ENCODE peak calls at places on chromosomes 4 and X, in five cellular contexts. One of them, this sample, is unnamed.

GRCh38 chrX:107716816-107717700 is 58.5 kb downstream of the TSC22D3 start:
- DNase-seq in NCI-H748 treated with DMSO at 0.1 percent for 48 hours: no peak
- DNase-seq in activated CD8-positive, alpha-beta memory T cell treated with anti-CD3 and anti-CD28 coated beads for 24 hours: peak; percentile 88
- DNase-seq in lower leg skin: peak; percentile 98
- DNase-seq in head of caudate nucleus: peak; percentile 81
- DNase-seq in this sample: peak; percentile 89

GRCh38 chr4:173195132-173195531 is 26.5 kb downstream of the GALNT7 start:
- DNase-seq in NCI-H748 treated with DMSO at 0.1 percent for 48 hours: no peak
- DNase-seq in activated CD8-positive, alpha-beta memory T cell treated with anti-CD3 and anti-CD28 coated beads for 24 hours: no peak
- DNase-seq in head of caudate nucleus: no peak
- DNase-seq in lower leg skin: no peak
- DNase-seq in this sample: no peak

GRCh38 chr4:76987153-76987562 is 37.6 kb downstream of the SEPTIN11 start:
- DNase-seq in NCI-H748 treated with DMSO at 0.1 percent for 48 hours: no peak
- DNase-seq in head of caudate nucleus: no peak
- DNase-seq in activated CD8-positive, alpha-beta memory T cell treated with anti-CD3 and anti-CD28 coated beads for 24 hours: no peak
- DNase-seq in lower leg skin: no peak
- DNase-seq in this sample: peak; percentile 46

GRCh38 chrX:4547218-4547836 is 833.9 kb upstream of the PRKX start:
- DNase-seq in NCI-H748 treated with DMSO at 0.1 percent for 48 hours: peak; percentile 83
- DNase-seq in head of caudate nucleus: peak; percentile 64
- DNase-seq in lower leg skin: no peak
- DNase-seq in activated CD8-positive, alpha-beta memory T cell treated with anti-CD3 and anti-CD28 coated beads for 24 hours: peak; percentile 71
- DNase-seq in this sample: peak; percentile 74

GRCh38 chr4:70991596-70991995 is 1.9 kb upstream of the DCK start:
- DNase-seq in NCI-H748 treated with DMSO at 0.1 percent for 48 hours: no peak
- DNase-seq in lower leg skin: no peak
- DNase-seq in activated CD8-positive, alpha-beta memory T cell treated with anti-CD3 and anti-CD28 coated beads for 24 hours: no peak
- DNase-seq in head of caudate nucleus: no peak
- DNase-seq in this sample: no peak

GRCh38 chr4:48546336-48546735 is 56.3 kb downstream of the ZAR1 start:
- DNase-seq in lower leg skin: no peak
- DNase-seq in NCI-H748 treated with DMSO at 0.1 percent for 48 hours: no peak
- DNase-seq in head of caudate nucleus: peak; percentile 66
- DNase-seq in activated CD8-positive, alpha-beta memory T cell treated with anti-CD3 and anti-CD28 coated beads for 24 hours: no peak
- DNase-seq in this sample: peak; percentile 44

GRCh38 chrX:1423215-1423614 is 29.5 kb downstream of the ASMTL start:
- DNase-seq in lower leg skin: no peak
- DNase-seq in NCI-H748 treated with DMSO at 0.1 percent for 48 hours: no peak
- DNase-seq in activated CD8-positive, alpha-beta memory T cell treated with anti-CD3 and anti-CD28 coated beads for 24 hours: no peak
- DNase-seq in head of caudate nucleus: no peak
- DNase-seq in this sample: no peak

GRCh38 chr4:40200881-40201797 is 4.3 kb downstream of the RHOH start:
- DNase-seq in NCI-H748 treated with DMSO at 0.1 percent for 48 hours: peak; percentile 4
- DNase-seq in head of caudate nucleus: no peak
- DNase-seq in lower leg skin: no peak
- DNase-seq in activated CD8-positive, alpha-beta memory T cell treated with anti-CD3 and anti-CD28 coated beads for 24 hours: no peak
- DNase-seq in this sample: no peak

GRCh38 chrX:150683536-150684146 is 9.6 kb upstream of the MTMR1 start:
- DNase-seq in activated CD8-positive, alpha-beta memory T cell treated with anti-CD3 and anti-CD28 coated beads for 24 hours: no peak
- DNase-seq in NCI-H748 treated with DMSO at 0.1 percent for 48 hours: peak; percentile 59
- DNase-seq in lower leg skin: no peak
- DNase-seq in head of caudate nucleus: no peak
- DNase-seq in this sample: peak; percentile 49

GRCh38 chr4:7658297-7659204 is 223.8 kb upstream of the PSAPL1 start:
- DNase-seq in lower leg skin: no peak
- DNase-seq in head of caudate nucleus: no peak
- DNase-seq in NCI-H748 treated with DMSO at 0.1 percent for 48 hours: no peak
- DNase-seq in activated CD8-positive, alpha-beta memory T cell treated with anti-CD3 and anti-CD28 coated beads for 24 hours: no peak
- DNase-seq in this sample: no peak

GRCh38 chr4:184534511-184535391 is 60.4 kb upstream of the IRF2 start:
- DNase-seq in activated CD8-positive, alpha-beta memory T cell treated with anti-CD3 and anti-CD28 coated beads for 24 hours: no peak
- DNase-seq in head of caudate nucleus: no peak
- DNase-seq in NCI-H748 treated with DMSO at 0.1 percent for 48 hours: no peak
- DNase-seq in lower leg skin: no peak
- DNase-seq in this sample: peak; percentile 29

GRCh38 chrX:69323786-69324720 is 158.8 kb upstream of the PJA1 start:
- DNase-seq in head of caudate nucleus: no peak
- DNase-seq in lower leg skin: peak; percentile 70
- DNase-seq in NCI-H748 treated with DMSO at 0.1 percent for 48 hours: no peak
- DNase-seq in activated CD8-positive, alpha-beta memory T cell treated with anti-CD3 and anti-CD28 coated beads for 24 hours: no peak
- DNase-seq in this sample: no peak

GRCh38 chr4:147984065-147984777 is 252.3 kb downstream of the ARHGAP10 start:
- DNase-seq in activated CD8-positive, alpha-beta memory T cell treated with anti-CD3 and anti-CD28 coated beads for 24 hours: no peak
- DNase-seq in NCI-H748 treated with DMSO at 0.1 percent for 48 hours: no peak
- DNase-seq in lower leg skin: no peak
- DNase-seq in head of caudate nucleus: peak; percentile 55
- DNase-seq in this sample: peak; percentile 48

GRCh38 chr4:137692205-137692604 is 159.9 kb upstream of the PCDH18 start:
- DNase-seq in NCI-H748 treated with DMSO at 0.1 percent for 48 hours: no peak
- DNase-seq in activated CD8-positive, alpha-beta memory T cell treated with anti-CD3 and anti-CD28 coated beads for 24 hours: no peak
- DNase-seq in lower leg skin: no peak
- DNase-seq in head of caudate nucleus: no peak
- DNase-seq in this sample: no peak

GRCh38 chr4:184383497-184384055 is 90.8 kb downstream of the IRF2 start:
- DNase-seq in NCI-H748 treated with DMSO at 0.1 percent for 48 hours: no peak
- DNase-seq in lower leg skin: no peak
- DNase-seq in head of caudate nucleus: peak; percentile 65
- DNase-seq in activated CD8-positive, alpha-beta memory T cell treated with anti-CD3 and anti-CD28 coated beads for 24 hours: no peak
- DNase-seq in this sample: peak; percentile 73

GRCh38 chrX:149510386-149510785 is 5.3 kb upstream of the IDS start:
- DNase-seq in NCI-H748 treated with DMSO at 0.1 percent for 48 hours: no peak
- DNase-seq in lower leg skin: peak; percentile 15
- DNase-seq in activated CD8-positive, alpha-beta memory T cell treated with anti-CD3 and anti-CD28 coated beads for 24 hours: peak; percentile 43
- DNase-seq in head of caudate nucleus: no peak
- DNase-seq in this sample: no peak

GRCh38 chr4:28772796-28773195 is 1912.2 kb downstream of the STIM2 start:
- DNase-seq in head of caudate nucleus: no peak
- DNase-seq in NCI-H748 treated with DMSO at 0.1 percent for 48 hours: no peak
- DNase-seq in lower leg skin: no peak
- DNase-seq in activated CD8-positive, alpha-beta memory T cell treated with anti-CD3 and anti-CD28 coated beads for 24 hours: no peak
- DNase-seq in this sample: no peak

GRCh38 chr4:96407651-96408342 is 567.9 kb downstream of the PDHA2 start:
- DNase-seq in activated CD8-positive, alpha-beta memory T cell treated with anti-CD3 and anti-CD28 coated beads for 24 hours: no peak
- DNase-seq in NCI-H748 treated with DMSO at 0.1 percent for 48 hours: peak; percentile 88
- DNase-seq in head of caudate nucleus: peak; percentile 3
- DNase-seq in lower leg skin: no peak
- DNase-seq in this sample: no peak

GRCh38 chr4:105014242-105015031 is 132.2 kb upstream of the TET2 start:
- DNase-seq in NCI-H748 treated with DMSO at 0.1 percent for 48 hours: no peak
- DNase-seq in head of caudate nucleus: no peak
- DNase-seq in lower leg skin: no peak
- DNase-seq in activated CD8-positive, alpha-beta memory T cell treated with anti-CD3 and anti-CD28 coated beads for 24 hours: no peak
- DNase-seq in this sample: no peak

GRCh38 chr4:73653695-73654106 is 33.5 kb upstream of the RASSF6 start:
- DNase-seq in lower leg skin: no peak
- DNase-seq in head of caudate nucleus: peak; percentile 45
- DNase-seq in NCI-H748 treated with DMSO at 0.1 percent for 48 hours: peak; percentile 74
- DNase-seq in activated CD8-positive, alpha-beta memory T cell treated with anti-CD3 and anti-CD28 coated beads for 24 hours: no peak
- DNase-seq in this sample: peak; percentile 65

GRCh38 chr4:53040459-53040815 is 178.3 kb downstream of the RASL11B start:
- DNase-seq in activated CD8-positive, alpha-beta memory T cell treated with anti-CD3 and anti-CD28 coated beads for 24 hours: no peak
- DNase-seq in lower leg skin: no peak
- DNase-seq in head of caudate nucleus: no peak
- DNase-seq in NCI-H748 treated with DMSO at 0.1 percent for 48 hours: no peak
- DNase-seq in this sample: no peak

GRCh38 chrX:19789782-19790181 is 97.6 kb downstream of the SH3KBP1 start:
- DNase-seq in head of caudate nucleus: no peak
- DNase-seq in lower leg skin: no peak
- DNase-seq in activated CD8-positive, alpha-beta memory T cell treated with anti-CD3 and anti-CD28 coated beads for 24 hours: no peak
- DNase-seq in NCI-H748 treated with DMSO at 0.1 percent for 48 hours: no peak
- DNase-seq in this sample: no peak

GRCh38 chr4:85318415-85318814 is 156.5 kb upstream of the ARHGAP24 start:
- DNase-seq in head of caudate nucleus: no peak
- DNase-seq in lower leg skin: no peak
- DNase-seq in NCI-H748 treated with DMSO at 0.1 percent for 48 hours: no peak
- DNase-seq in activated CD8-positive, alpha-beta memory T cell treated with anti-CD3 and anti-CD28 coated beads for 24 hours: no peak
- DNase-seq in this sample: no peak

GRCh38 chrX:15146515-15146914 is 123.4 kb downstream of the ASB9 start:
- DNase-seq in activated CD8-positive, alpha-beta memory T cell treated with anti-CD3 and anti-CD28 coated beads for 24 hours: peak; percentile 62
- DNase-seq in head of caudate nucleus: no peak
- DNase-seq in NCI-H748 treated with DMSO at 0.1 percent for 48 hours: peak; percentile 6
- DNase-seq in lower leg skin: no peak
- DNase-seq in this sample: peak; percentile 8

GRCh38 chr4:145389566-145389965 is 92.1 kb upstream of the SMAD1 start:
- DNase-seq in NCI-H748 treated with DMSO at 0.1 percent for 48 hours: no peak
- DNase-seq in head of caudate nucleus: no peak
- DNase-seq in activated CD8-positive, alpha-beta memory T cell treated with anti-CD3 and anti-CD28 coated beads for 24 hours: no peak
- DNase-seq in lower leg skin: no peak
- DNase-seq in this sample: no peak

GRCh38 chrX:150324035-150324728 is 38.9 kb upstream of the MAMLD1 start:
- DNase-seq in NCI-H748 treated with DMSO at 0.1 percent for 48 hours: no peak
- DNase-seq in activated CD8-positive, alpha-beta memory T cell treated with anti-CD3 and anti-CD28 coated beads for 24 hours: no peak
- DNase-seq in lower leg skin: no peak
- DNase-seq in head of caudate nucleus: no peak
- DNase-seq in this sample: peak; percentile 57

GRCh38 chr4:122775987-122776836 is 43.7 kb downstream of the BBS12 start:
- DNase-seq in lower leg skin: no peak
- DNase-seq in head of caudate nucleus: no peak
- DNase-seq in activated CD8-positive, alpha-beta memory T cell treated with anti-CD3 and anti-CD28 coated beads for 24 hours: no peak
- DNase-seq in NCI-H748 treated with DMSO at 0.1 percent for 48 hours: no peak
- DNase-seq in this sample: no peak

GRCh38 chrX:130378008-130378669 is 7.3 kb downstream of the GPR119 start:
- DNase-seq in head of caudate nucleus: peak; percentile 21
- DNase-seq in activated CD8-positive, alpha-beta memory T cell treated with anti-CD3 and anti-CD28 coated beads for 24 hours: no peak
- DNase-seq in lower leg skin: no peak
- DNase-seq in NCI-H748 treated with DMSO at 0.1 percent for 48 hours: no peak
- DNase-seq in this sample: no peak

GRCh38 chr4:11427201-11427996 is 1.3 kb downstream of the HS3ST1 start:
- DNase-seq in head of caudate nucleus: no peak
- DNase-seq in NCI-H748 treated with DMSO at 0.1 percent for 48 hours: no peak
- DNase-seq in lower leg skin: no peak
- DNase-seq in activated CD8-positive, alpha-beta memory T cell treated with anti-CD3 and anti-CD28 coated beads for 24 hours: no peak
- DNase-seq in this sample: peak; percentile 27

GRCh38 chr4:61507091-61507490 is 307.0 kb downstream of the ADGRL3 start:
- DNase-seq in lower leg skin: no peak
- DNase-seq in head of caudate nucleus: no peak
- DNase-seq in activated CD8-positive, alpha-beta memory T cell treated with anti-CD3 and anti-CD28 coated beads for 24 hours: no peak
- DNase-seq in NCI-H748 treated with DMSO at 0.1 percent for 48 hours: no peak
- DNase-seq in this sample: no peak

GRCh38 chr4:74546020-74546419 is 101.1 kb downstream of the AREG start:
- DNase-seq in head of caudate nucleus: no peak
- DNase-seq in NCI-H748 treated with DMSO at 0.1 percent for 48 hours: no peak
- DNase-seq in activated CD8-positive, alpha-beta memory T cell treated with anti-CD3 and anti-CD28 coated beads for 24 hours: no peak
- DNase-seq in lower leg skin: no peak
- DNase-seq in this sample: no peak

GRCh38 chrX:72308566-72309296 is 3.0 kb upstream of the CITED1 start:
- DNase-seq in NCI-H748 treated with DMSO at 0.1 percent for 48 hours: no peak
- DNase-seq in lower leg skin: no peak
- DNase-seq in head of caudate nucleus: peak; percentile 71
- DNase-seq in activated CD8-positive, alpha-beta memory T cell treated with anti-CD3 and anti-CD28 coated beads for 24 hours: peak; percentile 75
- DNase-seq in this sample: peak; percentile 69

GRCh38 chr4:6278801-6279197 is 9.1 kb downstream of the WFS1 start:
- DNase-seq in NCI-H748 treated with DMSO at 0.1 percent for 48 hours: no peak
- DNase-seq in activated CD8-positive, alpha-beta memory T cell treated with anti-CD3 and anti-CD28 coated beads for 24 hours: no peak
- DNase-seq in lower leg skin: no peak
- DNase-seq in head of caudate nucleus: no peak
- DNase-seq in this sample: peak; percentile 72